ENCODE peak calls at places on chromosomes 12 and 14, in nine cellular contexts. J, T, O, E, M, F, W, Y and A are unnamed samples.

GRCh38 chr12:58920102-58920955 is at the start of gene LRIG3:
- DNase-seq in J (peak; percentile 81), T (peak; percentile 96), O (peak; percentile 90), E (peak; percentile 87), M (peak; percentile 88), F (peak; percentile 98), W (peak; percentile 26), Y (peak; percentile 66), A (peak; percentile 96)

GRCh38 chr12:14454098-14454907 is 88.8 kb downstream of the ATF7IP start:
- DNase-seq in J (peak; percentile 11), T (no peak), O (no peak), E (peak; percentile 10), M (no peak), F (no peak), W (no peak), Y (peak; percentile 12), A (peak; percentile 90)

GRCh38 chr14:89616425-89617141 is 199.6 kb upstream of the FOXN3 start:
- DNase-seq in J (no peak), T (no peak), O (no peak), E (no peak), M (no peak), F (peak; percentile 71), W (peak; percentile 41), Y (peak; percentile 60), A (peak; percentile 51)

GRCh38 chr12:94242871-94243270 is 94.5 kb downstream of the PLXNC1 start:
- DNase-seq in J (no peak), T (no peak), O (peak; percentile 13), E (no peak), M (no peak), F (no peak), W (no peak), Y (no peak), A (peak; percentile 54)

GRCh38 chr12:95633671-95634465 is 82.6 kb upstream of the USP44 start:
- DNase-seq in J (no peak), T (no peak), O (no peak), E (peak; percentile 37), M (peak; percentile 28), F (no peak), W (no peak), Y (no peak), A (no peak)

GRCh38 chr14:99075771-99076370 is 196.1 kb downstream of the BCL11B start:
- DNase-seq in J (no peak), T (no peak), O (no peak), E (no peak), M (no peak), F (no peak), W (no peak), Y (no peak), A (no peak)

GRCh38 chr12:95173392-95174251 is 43.6 kb downstream of the FGD6 start:
- DNase-seq in J (peak; percentile 9), T (no peak), O (peak; percentile 78), E (peak; percentile 95), M (peak; percentile 65), F (peak; percentile 69), W (peak; percentile 30), Y (no peak), A (no peak)

GRCh38 chr12:55930771-55931316 is at the start of gene DGKA:
- DNase-seq in J (peak; percentile 34), T (no peak), O (peak; percentile 18), E (peak; percentile 61), M (peak; percentile 73), F (peak; percentile 89), W (peak; percentile 87), Y (peak; percentile 53), A (peak; percentile 86)

GRCh38 chr12:22284871-22285270 is 49.6 kb downstream of the ST8SIA1 start:
- DNase-seq in J (no peak), T (no peak), O (no peak), E (peak; percentile 36), M (no peak), F (no peak), W (no peak), Y (no peak), A (no peak)

GRCh38 chr14:36655571-36655962 is 6.1 kb upstream of the PAX9 start:
- DNase-seq in J (no peak), T (no peak), O (no peak), E (no peak), M (no peak), F (no peak), W (no peak), Y (no peak), A (no peak)

GRCh38 chr12:12267801-12268200 is 957 bp upstream of the LRP6 start:
- DNase-seq in J (peak; percentile 14), T (no peak), O (no peak), E (no peak), M (no peak), F (no peak), W (no peak), Y (no peak), A (peak; percentile 82)

GRCh38 chr12:55789893-55790292 is 27.6 kb downstream of the SARNP start:
- DNase-seq in J (no peak), T (no peak), O (no peak), E (no peak), M (no peak), F (no peak), W (no peak), Y (no peak), A (no peak)

GRCh38 chr12:89893972-89894706 is 185.5 kb upstream of the ATP2B1 start:
- DNase-seq in J (no peak), T (no peak), O (no peak), E (peak; percentile 39), M (no peak), F (peak; percentile 61), W (no peak), Y (peak; percentile 20), A (no peak)

GRCh38 chr14:102479107-102479506 is 30.5 kb downstream of the ANKRD9 start:
- DNase-seq in J (no peak), T (peak; percentile 17), O (no peak), E (no peak), M (no peak), F (no peak), W (no peak), Y (no peak), A (no peak)

GRCh38 chr12:94649349-94650142 is 811 bp downstream of the TMCC3 start:
- DNase-seq in J (peak; percentile 54), T (peak; percentile 88), O (peak; percentile 36), E (peak; percentile 15), M (peak; percentile 66), F (peak; percentile 55), W (no peak), Y (peak; percentile 60), A (peak; percentile 89)

GRCh38 chr12:97283297-97283696 is 179.3 kb upstream of the RMST start:
- DNase-seq in J (no peak), T (no peak), O (no peak), E (no peak), M (no peak), F (no peak), W (no peak), Y (no peak), A (peak; percentile 81)

GRCh38 chr12:51033457-51034089 is 7.4 kb upstream of the SLC11A2 start:
- DNase-seq in J (no peak), T (no peak), O (no peak), E (no peak), M (no peak), F (no peak), W (no peak), Y (no peak), A (peak; percentile 62)

GRCh38 chr14:95469134-95469481 is 47.3 kb downstream of the SYNE3 start:
- DNase-seq in J (no peak), T (peak; percentile 31), O (no peak), E (no peak), M (no peak), F (no peak), W (no peak), Y (no peak), A (no peak)

GRCh38 chr12:32859389-32859788 is 37.2 kb downstream of the PKP2 start:
- DNase-seq in J (no peak), T (no peak), O (no peak), E (no peak), M (no peak), F (no peak), W (no peak), Y (no peak), A (no peak)

GRCh38 chr12:26971963-26972362 is 33.7 kb downstream of the FGFR1OP2 start:
- DNase-seq in J (no peak), T (no peak), O (no peak), E (no peak), M (no peak), F (no peak), W (no peak), Y (peak; percentile 46), A (no peak)

GRCh38 chr12:12336049-12336411 is 14.0 kb downstream of the MANSC1 start:
- DNase-seq in J (peak; percentile 32), T (no peak), O (no peak), E (peak; percentile 78), M (no peak), F (peak; percentile 42), W (no peak), Y (peak; percentile 22), A (no peak)

GRCh38 chr12:62715086-62715786 is 219.7 kb downstream of the PPM1H start:
- DNase-seq in J (no peak), T (no peak), O (no peak), E (no peak), M (no peak), F (no peak), W (no peak), Y (no peak), A (no peak)

GRCh38 chr12:26402648-26403047 is 207.3 kb downstream of the SSPN start:
- DNase-seq in J (peak; percentile 77), T (no peak), O (no peak), E (peak; percentile 4), M (peak; percentile 46), F (no peak), W (no peak), Y (no peak), A (peak; percentile 76)

GRCh38 chr12:57626111-57626928 is 6.7 kb downstream of the B4GALNT1 start:
- DNase-seq in J (no peak), T (no peak), O (no peak), E (no peak), M (no peak), F (no peak), W (no peak), Y (no peak), A (peak; percentile 46)
- H3K27me3 ChIP-seq in J (peaks cover 30% of the 10 kb centered on the region), T (no peaks in the 10 kb centered on the region), O (peaks cover 65% of the 10 kb centered on the region), E (peaks cover 77% of the 10 kb centered on the region), M (peaks cover 98% of the 10 kb centered on the region), F (peaks cover 85% of the 10 kb centered on the region), W (no peaks in the 10 kb centered on the region), Y (peaks cover 2% of the 10 kb centered on the region), A (peaks cover 99% of the 10 kb centered on the region)

GRCh38 chr12:57579011-57579410 is 12.0 kb upstream of the PIP4K2C start:
- DNase-seq in J (no peak), T (no peak), O (no peak), E (no peak), M (no peak), F (no peak), W (no peak), Y (no peak), A (no peak)
- H3K27me3 ChIP-seq in J (peaks cover 11% of the 10 kb centered on the region), T (no peaks in the 10 kb centered on the region), O (peaks cover 5% of the 10 kb centered on the region), E (no peaks in the 10 kb centered on the region), M (peaks cover 13% of the 10 kb centered on the region), F (peaks cover 56% of the 10 kb centered on the region), W (no peaks in the 10 kb centered on the region), Y (no peaks in the 10 kb centered on the region), A (peaks cover 31% of the 10 kb centered on the region)

GRCh38 chr12:24879644-24880043 is 69.3 kb downstream of the BCAT1 start:
- DNase-seq in J (no peak), T (no peak), O (no peak), E (no peak), M (no peak), F (no peak), W (no peak), Y (no peak), A (no peak)
- H3K27me3 ChIP-seq in J (no peaks in the 10 kb centered on the region), T (no peaks in the 10 kb centered on the region), O (no peaks in the 10 kb centered on the region), E (no peaks in the 10 kb centered on the region), M (no peaks in the 10 kb centered on the region), F (no peaks in the 10 kb centered on the region), W (no peaks in the 10 kb centered on the region), Y (no peaks in the 10 kb centered on the region), A (no peaks in the 10 kb centered on the region)

GRCh38 chr14:81437226-81437625 is 37.1 kb upstream of the STON2 start:
- DNase-seq in J (no peak), T (no peak), O (no peak), E (no peak), M (no peak), F (no peak), W (no peak), Y (no peak), A (no peak)
- H3K27me3 ChIP-seq in J (no peaks in the 10 kb centered on the region), T (no peaks in the 10 kb centered on the region), O (peaks cover 87% of the 10 kb centered on the region), E (peaks cover 66% of the 10 kb centered on the region), M (peaks cover 44% of the 10 kb centered on the region), F (peaks cover 52% of the 10 kb centered on the region), W (no peaks in the 10 kb centered on the region), Y (peaks cover 2% of the 10 kb centered on the region), A (peaks cover 80% of the 10 kb centered on the region)